ENCODE peak calls at places on chromosomes 4 and X, in seven cellular contexts. B is GM23338; X is HuH-7.5; L is H9; Q is DMS53; J is skeletal muscle cell; G is activated CD4-positive, CD25-positive, alpha-beta regulatory T cell treated with anti-CD3 and anti-CD28 coated beads, Interleukin-2, amount 50 U/mL, for 72 hours. P is an unnamed sample.
A peak's percentile ranks its signal among the peaks of the same experiment; 100 is the strongest.

GRCh38 chr4:187618701-187619278 is 376.8 kb upstream of the ZFP42 start:
- DNase-seq in B (no peak), X (no peak), L (no peak), Q (peak; percentile 67), J (no peak), G (no peak), P (no peak)

GRCh38 chrX:135596495-135596894 is 76.0 kb downstream of the INTS6L start:
- DNase-seq in B (peak; percentile 72), X (no peak), L (peak; percentile 66), Q (peak; percentile 83), J (no peak), G (peak; percentile 53), P (no peak)

GRCh38 chrX:38462257-38462656 is 99.1 kb upstream of the TSPAN7 start:
- DNase-seq in B (no peak), X (no peak), L (no peak), Q (no peak), J (no peak), G (no peak), P (no peak)

GRCh38 chr4:7659429-7660175 is 224.9 kb upstream of the PSAPL1 start:
- DNase-seq in B (no peak), X (no peak), L (no peak), Q (no peak), J (no peak), G (no peak), P (no peak)

GRCh38 chr4:8305851-8306361 is 36.4 kb downstream of the HTRA3 start:
- DNase-seq in B (peak; percentile 28), X (no peak), L (peak; percentile 46), Q (no peak), J (no peak), G (no peak), P (no peak)

GRCh38 chr4:76781698-76782595 is 116.0 kb downstream of the SOWAHB start:
- DNase-seq in B (no peak), X (no peak), L (peak; percentile 47), Q (peak; percentile 84), J (peak; percentile 94), G (no peak), P (peak; percentile 96)

GRCh38 chrX:126820700-126821420 is 1.3 kb downstream of the PRR32 start:
- DNase-seq in B (peak; percentile 58), X (no peak), L (peak; percentile 56), Q (peak; percentile 55), J (no peak), G (no peak), P (no peak)

GRCh38 chr4:7530932-7531639 is 96.4 kb upstream of the PSAPL1 start:
- DNase-seq in B (no peak), X (no peak), L (no peak), Q (no peak), J (no peak), G (no peak), P (no peak)

GRCh38 chr4:24888945-24889344 is 23.9 kb downstream of the CCDC149 start:
- DNase-seq in B (no peak), X (no peak), L (no peak), Q (no peak), J (no peak), G (no peak), P (no peak)

GRCh38 chrX:41935827-41936226 is 12.5 kb upstream of the CASK start:
- DNase-seq in B (no peak), X (no peak), L (no peak), Q (peak; percentile 1), J (no peak), G (no peak), P (no peak)

GRCh38 chrX:11881485-11882170 is 123.6 kb downstream of the MSL3 start:
- DNase-seq in B (no peak), X (no peak), L (no peak), Q (no peak), J (no peak), G (no peak), P (no peak)

GRCh38 chr4:124343711-124344110 is 368.8 kb downstream of the ANKRD50 start:
- DNase-seq in B (no peak), X (no peak), L (no peak), Q (no peak), J (no peak), G (no peak), P (no peak)

GRCh38 chr4:114900934-114901333 is 212.5 kb downstream of the NDST4 start:
- DNase-seq in B (no peak), X (no peak), L (no peak), Q (no peak), J (no peak), G (no peak), P (no peak)

GRCh38 chrX:10447577-10448214 is 172.7 kb downstream of the MID1 start:
- DNase-seq in B (no peak), X (no peak), L (no peak), Q (no peak), J (no peak), G (no peak), P (peak; percentile 28)

GRCh38 chrX:68794486-68794885 is 34.3 kb upstream of the EFNB1 start:
- DNase-seq in B (no peak), X (no peak), L (no peak), Q (peak; percentile 73), J (no peak), G (no peak), P (no peak)

GRCh38 chrX:101442095-101442494 is 34.1 kb downstream of the HNRNPH2 start:
- DNase-seq in B (no peak), X (no peak), L (no peak), Q (no peak), J (no peak), G (no peak), P (no peak)

GRCh38 chr4:119550857-119551532 is 77.6 kb downstream of the PDE5A start:
- DNase-seq in B (peak; percentile 36), X (no peak), L (no peak), Q (no peak), J (no peak), G (no peak), P (no peak)

GRCh38 chr4:48243897-48244296 is 25.7 kb downstream of the TEC start:
- DNase-seq in B (no peak), X (no peak), L (no peak), Q (no peak), J (no peak), G (no peak), P (no peak)

GRCh38 chr4:147096667-147097604 is 151.3 kb upstream of the TTC29 start:
- DNase-seq in B (peak; percentile 73), X (no peak), L (no peak), Q (peak; percentile 57), J (peak; percentile 54), G (no peak), P (peak; percentile 39)

GRCh38 chrX:7347465-7347864 is 199.5 kb upstream of the PUDP start:
- DNase-seq in B (no peak), X (no peak), L (no peak), Q (no peak), J (no peak), G (no peak), P (no peak)

GRCh38 chr4:56732301-56732700 is 51.2 kb upstream of the HOPX start:
- DNase-seq in B (no peak), X (no peak), L (no peak), Q (no peak), J (no peak), G (no peak), P (no peak)

GRCh38 chrX:46595084-46595483 is 21.5 kb downstream of the CHST7 start:
- DNase-seq in B (no peak), X (no peak), L (no peak), Q (no peak), J (no peak), G (no peak), P (no peak)

GRCh38 chrX:134484039-134484438 is 24.1 kb downstream of the HPRT1 start:
- DNase-seq in B (peak; percentile 27), X (no peak), L (no peak), Q (peak; percentile 63), J (no peak), G (no peak), P (no peak)

GRCh38 chr4:52235775-52236174 is 184.7 kb downstream of the SPATA18 start:
- DNase-seq in B (no peak), X (no peak), L (no peak), Q (no peak), J (no peak), G (no peak), P (no peak)

GRCh38 chr4:33543941-33544450 is 2700.3 kb downstream of the ARAP2 start:
- DNase-seq in B (no peak), X (no peak), L (no peak), Q (no peak), J (no peak), G (no peak), P (no peak)

GRCh38 chrX:29662101-29662500 is 553.3 kb upstream of the MAGEB2 start:
- DNase-seq in B (no peak), X (no peak), L (no peak), Q (peak; percentile 55), J (peak; percentile 13), G (no peak), P (peak; percentile 52)

GRCh38 chr4:176939445-176939844 is 146.7 kb upstream of the VEGFC start:
- DNase-seq in B (no peak), X (no peak), L (no peak), Q (no peak), J (peak; percentile 86), G (no peak), P (no peak)

GRCh38 chr4:37661643-37662221 is 24.4 kb downstream of the RELL1 start:
- DNase-seq in B (no peak), X (no peak), L (no peak), Q (no peak), J (peak; percentile 59), G (no peak), P (no peak)

GRCh38 chr4:8599657-8600056 is 7.1 kb downstream of the CPZ start:
- DNase-seq in B (no peak), X (no peak), L (no peak), Q (no peak), J (no peak), G (no peak), P (peak; percentile 50)

GRCh38 chrX:71885099-71885498 is 25.5 kb upstream of the NHSL2 start:
- DNase-seq in B (no peak), X (no peak), L (no peak), Q (no peak), J (no peak), G (no peak), P (no peak)

GRCh38 chr4:118954246-118954645 is 65.6 kb downstream of the SYNPO2 start:
- DNase-seq in B (no peak), X (no peak), L (no peak), Q (peak; percentile 23), J (no peak), G (no peak), P (no peak)

GRCh38 chr4:59553739-59554126 is 1646.4 kb upstream of the ADGRL3 start:
- DNase-seq in B (no peak), X (no peak), L (no peak), Q (peak; percentile 67), J (no peak), G (no peak), P (no peak)

GRCh38 chr4:72505314-72505744 is 63.7 kb downstream of the ADAMTS3 start:
- DNase-seq in B (peak; percentile 76), X (peak; percentile 11), L (peak; percentile 66), Q (peak; percentile 66), J (peak; percentile 30), G (no peak), P (no peak)

GRCh38 chrX:2614911-2615310 is 76.2 kb upstream of the CD99 start:
- DNase-seq in B (peak; percentile 76), X (no peak), L (no peak), Q (no peak), J (peak; percentile 51), G (no peak), P (peak; percentile 78)